ENCODE peak calls at places on chromosomes 6 and 20, in five cellular contexts. G is PC-9, C is right lobe of liver, D is hepatocyte, Q is SK-N-SH. U is an unnamed sample. For H3K4me1, the result is how much of the 10 kb centered on the place peaks cover.

GRCh38 chr20:39800111-39800510 is 838.0 kb downstream of the DHX35 start:
- DNase-seq in G (no peak), C (no peak), D (no peak), Q (no peak), U (no peak)

GRCh38 chr6:105359419-105360366 is 43.2 kb downstream of the PREP start:
- DNase-seq in G (peak), C (no peak), D (peak), Q (no peak), U (no peak)

GRCh38 chr20:1368448-1369199 is 24.2 kb downstream of the FKBP1A start:
- DNase-seq in G (no peak), C (no peak), D (no peak), Q (no peak), U (no peak)

GRCh38 chr20:3732327-3733118 is at the start of gene HSPA12B:
- DNase-seq in G (no peak), C (no peak), D (peak), Q (peak), U (no peak)

GRCh38 chr6:75210885-75211739 is 5.3 kb upstream of the COL12A1 start:
- DNase-seq in G (peak), C (no peak), D (peak), Q (peak), U (peak)

GRCh38 chr20:846894-847278 is 13.4 kb downstream of the FAM110A start:
- DNase-seq in G (no peak), C (no peak), D (no peak), Q (no peak), U (peak)

GRCh38 chr6:117531346-117531745 is 48.9 kb downstream of the DCBLD1 start:
- DNase-seq in G (no peak), C (no peak), D (no peak), Q (no peak), U (no peak)

GRCh38 chr6:163404825-163405265 is 9.7 kb upstream of the QKI start:
- DNase-seq in G (no peak), C (peak), D (no peak), Q (no peak), U (no peak)

GRCh38 chr20:64102647-64103354 is 4.6 kb downstream of the NPBWR2 start:
- DNase-seq in G (no peak), C (no peak), D (peak), Q (no peak), U (no peak)

GRCh38 chr20:35165221-35166185 is 6.4 kb upstream of the PROCR start:
- DNase-seq in G (no peak), C (no peak), D (no peak), Q (no peak), U (no peak)

GRCh38 chr20:35171438-35171752 is 477 bp upstream of the PROCR start:
- DNase-seq in G (no peak), C (no peak), D (no peak), Q (no peak), U (no peak)

GRCh38 chr20:35167787-35168186 is 4.1 kb upstream of the PROCR start:
- DNase-seq in G (no peak), C (no peak), D (no peak), Q (no peak), U (no peak)

GRCh38 chr20:35171753-35172433 is at the start of gene PROCR:
- DNase-seq in G (peak), C (peak), D (peak), Q (peak), U (peak)

GRCh38 chr20:35166242-35166830 is 5.5 kb upstream of the PROCR start:
- DNase-seq in G (no peak), C (peak), D (no peak), Q (peak), U (peak)
- H3K27ac ChIP-seq in G (no peak), C (no peak), D (no peak), Q (no peak), U (no peak)

DNA sequence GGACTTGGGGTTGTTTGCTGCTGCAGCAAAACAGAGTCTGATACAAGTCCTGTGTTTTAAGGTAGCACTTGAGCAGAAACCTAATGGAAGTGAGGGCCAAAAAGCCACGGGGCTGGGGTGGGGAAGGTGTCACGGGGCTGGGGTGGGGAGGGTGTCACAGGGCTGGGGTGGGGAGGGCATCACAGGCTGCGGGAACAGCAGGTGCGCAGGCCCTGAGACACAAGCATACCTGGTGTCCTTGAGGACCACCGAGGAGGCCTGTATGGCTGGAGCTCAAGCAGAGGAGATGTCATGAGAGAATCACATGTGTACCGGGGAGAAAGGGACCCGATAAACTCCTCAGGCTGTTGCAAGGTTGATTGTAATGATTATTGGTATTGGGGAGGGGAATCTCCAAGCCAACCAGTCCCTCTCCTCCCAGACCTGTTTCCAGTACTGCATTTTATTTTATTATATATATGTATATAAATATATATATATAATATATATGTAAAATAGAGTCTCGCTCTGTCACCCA is 13.6 kb upstream of the SPO11 start:
- DNase-seq in G (no peak), C (no peak), D (no peak), Q (no peak), U (no peak)
- H3K4me1 ChIP-seq in G (under half), C (under half), D (under half), Q (under half), U (under half)

DNA sequence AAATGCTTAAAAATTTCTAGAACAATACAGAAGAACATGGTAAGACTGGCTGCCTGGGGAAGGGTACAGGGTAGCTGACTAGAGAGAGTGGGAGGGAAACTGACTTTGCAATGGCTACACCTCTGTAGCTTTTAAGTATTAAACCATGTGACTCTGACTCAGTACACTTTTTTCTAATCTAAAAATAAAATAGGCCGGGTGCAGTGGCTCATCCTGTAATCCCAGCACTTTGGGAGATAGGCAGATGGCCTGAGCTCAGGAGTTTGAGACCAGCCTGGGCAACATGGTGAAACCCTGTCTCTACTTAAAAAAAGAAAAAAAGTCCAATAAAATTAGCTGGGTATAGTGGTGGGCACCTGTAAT is 18.5 kb downstream of the ATP9A start:
- DNase-seq in G (no peak), C (no peak), D (no peak), Q (no peak), U (no peak)
- H3K27ac ChIP-seq in G (peak), C (peak), D (peak), Q (peak), U (no peak)

GRCh38 chr6:140850438-140850837 is 1282.3 kb upstream of the GJE1 start:
- DNase-seq in G (no peak), C (no peak), D (no peak), Q (no peak), U (no peak)
- H3K4me1 ChIP-seq in G (under half), C (under half), D (under half), Q (under half), U (under half)

DNA sequence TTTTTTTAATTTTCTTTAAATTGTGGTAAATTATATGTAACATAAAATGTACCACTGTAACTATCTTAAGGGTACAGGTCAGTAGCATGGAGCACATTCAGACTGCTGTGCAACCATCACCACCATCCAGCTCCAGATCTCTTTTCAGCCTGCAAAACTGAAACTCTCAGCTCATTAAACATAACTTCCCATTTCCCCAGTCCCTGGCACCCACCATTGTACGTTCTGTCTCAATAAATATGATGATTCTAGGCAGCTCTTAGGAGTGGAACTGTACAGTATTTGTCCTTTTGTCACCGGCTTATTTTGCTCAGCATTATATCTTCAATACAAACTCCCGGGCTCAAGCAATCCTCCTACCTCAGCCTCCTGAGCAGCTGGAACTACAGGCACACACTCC is 1.5 kb downstream of the ZC3H12D start:
- DNase-seq in G (no peak), C (no peak), D (no peak), Q (no peak), U (no peak)
- H3K27ac ChIP-seq in G (no peak), C (no peak), D (no peak), Q (no peak), U (no peak)

DNA sequence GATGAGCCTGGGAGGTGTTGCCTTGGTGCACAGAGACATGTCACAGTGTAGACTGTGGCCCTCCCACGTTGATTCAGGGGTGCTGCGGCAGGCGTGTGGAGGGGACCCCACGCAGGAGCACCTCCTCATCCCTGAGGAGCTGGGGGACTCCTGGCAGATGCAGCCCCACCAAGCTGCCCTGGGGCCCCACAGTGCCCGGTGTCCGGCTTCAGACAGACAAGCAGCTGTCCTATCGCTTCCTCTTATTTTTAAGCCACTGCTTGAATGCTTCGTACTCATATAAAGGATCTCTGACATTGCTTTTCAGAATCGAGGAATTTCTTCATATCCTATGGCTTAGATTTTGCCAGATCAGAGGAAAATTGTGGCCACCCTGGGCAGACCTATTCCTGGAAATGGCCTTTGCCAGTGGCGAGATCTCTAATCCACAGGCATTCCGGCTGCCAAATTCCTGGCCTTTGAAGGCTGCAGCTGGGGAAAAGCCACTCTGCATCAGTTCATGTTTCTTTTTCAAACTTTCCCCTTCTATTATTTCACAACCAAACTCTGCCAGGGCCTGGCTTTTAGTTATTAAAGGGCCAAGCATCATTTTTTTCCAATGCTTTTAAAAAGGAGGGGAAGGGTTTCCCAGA is 337.0 kb downstream of the THBS2 start:
- DNase-seq in G (no peak), C (no peak), D (no peak), Q (no peak), U (peak)
- H3K4me1 ChIP-seq in G (under half), C (under half), D (under half), Q (under half), U (under half)

DNA sequence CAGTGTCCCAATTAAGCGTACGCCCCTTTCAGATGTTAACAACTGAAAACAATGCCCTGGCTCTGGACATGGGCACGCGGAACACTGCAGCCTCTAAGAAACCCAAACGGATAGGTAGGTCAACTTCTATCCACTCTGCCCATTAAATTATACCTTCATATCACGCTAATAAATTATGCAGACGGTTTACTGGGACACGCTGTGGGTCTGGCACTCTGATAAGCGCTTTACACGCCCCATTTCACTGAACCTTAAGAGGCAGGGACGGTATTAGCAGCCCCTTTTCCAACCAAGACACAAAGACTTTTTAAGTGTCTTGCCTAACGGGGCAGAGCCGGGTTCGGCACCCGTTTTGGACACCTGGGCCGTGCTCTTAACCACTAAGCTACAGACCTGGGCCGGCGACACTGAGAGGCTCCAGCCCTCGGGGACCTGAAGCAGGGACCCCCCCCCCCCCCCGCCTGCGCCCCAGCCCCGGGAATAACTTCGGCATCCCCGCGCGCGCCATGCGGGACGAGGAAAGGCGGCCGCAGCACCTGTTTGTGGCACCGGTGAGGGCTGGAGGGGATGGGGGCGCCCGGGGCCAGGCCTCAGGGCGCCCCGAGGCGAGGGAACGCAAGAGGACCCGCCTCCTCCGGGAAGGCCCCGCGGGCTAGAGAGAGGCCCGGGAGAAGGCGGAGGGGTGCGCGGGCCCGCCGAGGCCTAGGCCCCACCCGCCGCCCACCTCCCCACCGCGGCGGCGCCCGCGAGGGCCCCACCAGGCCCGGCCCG is 619 bp downstream of the STAU1 start:
- DNase-seq in G (no peak), C (peak), D (peak), Q (peak), U (no peak)
- H3K27ac ChIP-seq in G (peak), C (peak), D (peak), Q (peak), U (peak)

U was measured in SJCRH30.